ENCODE peak calls at places on chromosomes 6 and 20, in seven cellular contexts. D is NCI-H1436, W is NCI-H1694, X is stromal cell of bone marrow, T is ureter, S is activated B cell treated with CpG ODN at 0.5 μM for 24 hours, E is left ventricle myocardium inferior. U is an unnamed sample.

GRCh38 chr6:50602191-50602810 is 111.0 kb upstream of the TFAP2D start:
- DNase-seq in D (peak; percentile 2), W (peak; percentile 22), X (no peak), T (no peak), S (no peak), E (no peak), U (no peak)

GRCh38 chr6:20943036-20943627 is 408.9 kb downstream of the CDKAL1 start:
- DNase-seq in D (no peak), W (no peak), X (no peak), T (no peak), S (no peak), E (no peak), U (no peak)

GRCh38 chr20:1896859-1897258 is 1.7 kb downstream of the SIRPA start:
- DNase-seq in D (no peak), W (no peak), X (no peak), T (no peak), S (no peak), E (no peak), U (no peak)

GRCh38 chr20:62066983-62067433 is 1.3 kb upstream of the TAF4 start:
- DNase-seq in D (no peak), W (no peak), X (no peak), T (no peak), S (no peak), E (no peak), U (peak; percentile 40)

GRCh38 chr6:134698228-134698627 is 251.7 kb downstream of the ALDH8A1 start:
- DNase-seq in D (no peak), W (no peak), X (no peak), T (no peak), S (no peak), E (no peak), U (no peak)

GRCh38 chr6:15810618-15811017 is 147.8 kb upstream of the DTNBP1 start:
- DNase-seq in D (no peak), W (no peak), X (no peak), T (no peak), S (no peak), E (no peak), U (no peak)

GRCh38 chr6:102327697-102328227 is 934.3 kb downstream of the GRIK2 start:
- DNase-seq in D (no peak), W (no peak), X (no peak), T (no peak), S (no peak), E (no peak), U (no peak)

GRCh38 chr6:125789167-125789566 is 1.6 kb upstream of the NCOA7 start:
- DNase-seq in D (peak; percentile 55), W (no peak), X (no peak), T (no peak), S (no peak), E (no peak), U (no peak)

GRCh38 chr6:31821301-31822037 is 6.1 kb upstream of the HSPA1B start:
- DNase-seq in D (peak; percentile 26), W (no peak), X (no peak), T (peak; percentile 79), S (no peak), E (peak; percentile 81), U (no peak)

GRCh38 chr6:17865798-17866725 is 121.4 kb downstream of the KIF13A start:
- DNase-seq in D (no peak), W (no peak), X (peak; percentile 96), T (peak; percentile 55), S (no peak), E (peak; percentile 58), U (no peak)

GRCh38 chr6:3175742-3176321 is 18.5 kb upstream of the TUBB2A start:
- DNase-seq in D (no peak), W (no peak), X (no peak), T (no peak), S (no peak), E (no peak), U (no peak)

GRCh38 chr20:40997116-40997515 is 31.5 kb upstream of the TOP1 start:
- DNase-seq in D (no peak), W (no peak), X (no peak), T (no peak), S (no peak), E (no peak), U (no peak)

GRCh38 chr6:118468682-118469465 is 79.2 kb upstream of the PLN start:
- DNase-seq in D (no peak), W (no peak), X (no peak), T (no peak), S (no peak), E (no peak), U (no peak)

GRCh38 chr6:2101213-2101612 is 144.2 kb downstream of the GMDS start:
- DNase-seq in D (no peak), W (no peak), X (no peak), T (no peak), S (no peak), E (no peak), U (no peak)

GRCh38 chr6:116166369-116166768 is 40.4 kb upstream of the COL10A1 start:
- DNase-seq in D (no peak), W (no peak), X (no peak), T (no peak), S (no peak), E (no peak), U (no peak)

GRCh38 chr6:29847871-29848630 is 20.4 kb downstream of the HLA-G start:
- DNase-seq in D (peak; percentile 61), W (peak; percentile 44), X (peak; percentile 16), T (peak; percentile 75), S (peak; percentile 76), E (peak; percentile 79), U (peak; percentile 47)

GRCh38 chr6:19535351-19535750 is 301.8 kb upstream of the ID4 start:
- DNase-seq in D (no peak), W (no peak), X (no peak), T (no peak), S (no peak), E (no peak), U (no peak)

GRCh38 chr20:63163596-63164560 is 52.1 kb downstream of the YTHDF1 start:
- DNase-seq in D (peak; percentile 42), W (no peak), X (no peak), T (no peak), S (no peak), E (no peak), U (no peak)

GRCh38 chr20:9838378-9839295 is at the start of gene PAK5:
- DNase-seq in D (peak; percentile 94), W (peak; percentile 88), X (no peak), T (peak; percentile 47), S (no peak), E (no peak), U (peak; percentile 57)

GRCh38 chr20:5002077-5002413 is 735 bp upstream of the SLC23A2 start:
- DNase-seq in D (no peak), W (no peak), X (no peak), T (no peak), S (no peak), E (peak; percentile 18), U (no peak)

GRCh38 chr6:114342086-114342825 is 567 bp downstream of the HS3ST5 start:
- DNase-seq in D (peak; percentile 40), W (no peak), X (no peak), T (peak; percentile 53), S (no peak), E (no peak), U (no peak)

GRCh38 chr20:47917549-47918070 is 132.3 kb upstream of the SULF2 start:
- DNase-seq in D (no peak), W (no peak), X (no peak), T (no peak), S (no peak), E (no peak), U (no peak)

GRCh38 chr20:37201827-37202162 is 22.4 kb upstream of the MROH8 start:
- DNase-seq in D (no peak), W (no peak), X (no peak), T (no peak), S (no peak), E (no peak), U (no peak)

GRCh38 chr6:7590918-7591302 is 912 bp downstream of the SNRNP48 start:
- DNase-seq in D (no peak), W (no peak), X (no peak), T (no peak), S (no peak), E (peak; percentile 27), U (no peak)

GRCh38 chr6:84847349-84848160 is 83.2 kb upstream of the TBX18 start:
- DNase-seq in D (no peak), W (no peak), X (peak; percentile 23), T (no peak), S (no peak), E (no peak), U (no peak)

GRCh38 chr6:166145751-166146150 is 21.9 kb downstream of the TBXT start:
- DNase-seq in D (no peak), W (no peak), X (no peak), T (no peak), S (no peak), E (no peak), U (no peak)

GRCh38 chr6:151349651-151350270 is 41.6 kb downstream of the ZBTB2 start:
- DNase-seq in D (no peak), W (no peak), X (no peak), T (no peak), S (no peak), E (no peak), U (no peak)

GRCh38 chr20:12414446-12415274 is 497.0 kb downstream of the BTBD3 start:
- DNase-seq in D (no peak), W (peak; percentile 40), X (no peak), T (no peak), S (no peak), E (no peak), U (no peak)

GRCh38 chr6:129750390-129750789 is 40.4 kb upstream of the ARHGAP18 start:
- DNase-seq in D (no peak), W (no peak), X (no peak), T (no peak), S (no peak), E (no peak), U (no peak)

GRCh38 chr6:117976030-117976651 is 69.1 kb downstream of the SLC35F1 start:
- DNase-seq in D (no peak), W (peak; percentile 29), X (peak; percentile 18), T (no peak), S (no peak), E (no peak), U (no peak)

GRCh38 chr6:31718294-31718693 is 3.1 kb downstream of the LY6G6D start:
- DNase-seq in D (no peak), W (no peak), X (no peak), T (no peak), S (no peak), E (no peak), U (peak; percentile 75)

GRCh38 chr6:110041149-110041548 is 63.0 kb downstream of the GPR6 start:
- DNase-seq in D (no peak), W (no peak), X (no peak), T (no peak), S (no peak), E (no peak), U (no peak)